ENCODE peak calls at places on chromosomes 2 and 18, in five cellular contexts. F, J, G, E and A are unnamed samples.

GRCh38 chr18:362914-363295 is 95.1 kb upstream of the THOC1 start:
- DNase-seq in F (no peak), J (no peak), G (no peak), E (no peak), A (no peak)

GRCh38 chr2:223469270-223470057 is 132.7 kb downstream of the SCG2 start:
- DNase-seq in F (no peak), J (no peak), G (no peak), E (no peak), A (no peak)

GRCh38 chr2:238596571-238597551 is 170.1 kb downstream of the ASB1 start:
- DNase-seq in F (no peak), J (no peak), G (peak; percentile 91), E (no peak), A (no peak)

GRCh38 chr2:201496785-201497184 is 45.2 kb downstream of the STRADB start:
- DNase-seq in F (no peak), J (no peak), G (no peak), E (no peak), A (no peak)

GRCh38 chr2:31300309-31300708 is 66.4 kb downstream of the EHD3 start:
- DNase-seq in F (no peak), J (no peak), G (no peak), E (no peak), A (no peak)

GRCh38 chr2:124437811-124438210 is 412.7 kb downstream of the CNTNAP5 start:
- DNase-seq in F (no peak), J (no peak), G (no peak), E (no peak), A (no peak)

GRCh38 chr2:68107475-68107874 is 44.7 kb upstream of the C1D start:
- DNase-seq in F (no peak), J (no peak), G (no peak), E (no peak), A (no peak)

GRCh38 chr2:33272001-33272400 is 204.4 kb upstream of the RASGRP3 start:
- DNase-seq in F (no peak), J (no peak), G (no peak), E (no peak), A (no peak)

GRCh38 chr18:73677458-73677857 is 470.2 kb downstream of the FBXO15 start:
- DNase-seq in F (no peak), J (no peak), G (no peak), E (no peak), A (no peak)

GRCh38 chr18:10279476-10279875 is 175.0 kb upstream of the APCDD1 start:
- DNase-seq in F (no peak), J (no peak), G (no peak), E (no peak), A (no peak)

GRCh38 chr2:72917138-72917874 is at the start of gene EMX1:
- DNase-seq in F (peak; percentile 54), J (peak; percentile 10), G (peak; percentile 90), E (no peak), A (peak; percentile 56)